ENCODE peak calls at places on chromosomes 3 and 15, in four cellular contexts. H is transverse colon, X is SK-N-SH, M is spleen. P is an unnamed sample.

GRCh38 chr3:187368251-187368733 is at the start of gene RTP4:
- DNase-seq in H (no peak), X (no peak), M (no peak), P (no peak)

GRCh38 chr3:155347901-155348300 is 54.4 kb upstream of the STRIT1 start:
- DNase-seq in X (no peak), M (no peak), H (no peak), P (no peak)

GRCh38 chr3:159783780-159784747 is 204.6 kb upstream of the IL12A start:
- DNase-seq in M (no peak), X (no peak), H (no peak), P (no peak)

GRCh38 chr3:87209115-87209514 is 18.0 kb upstream of the CHMP2B start:
- DNase-seq in X (no peak), M (no peak), H (no peak), P (no peak)

GRCh38 chr15:98725874-98726273 is 77.5 kb downstream of the IGF1R start:
- DNase-seq in H (peak), X (no peak), M (no peak), P (no peak)

GRCh38 chr15:97077930-97078329 is 747.4 kb downstream of the NR2F2 start:
- DNase-seq in X (no peak), H (no peak), M (no peak), P (no peak)

GRCh38 chr15:40055576-40056293 is 16.8 kb upstream of the SRP14 start:
- DNase-seq in H (no peak), M (peak), X (peak), P (no peak)

GRCh38 chr15:43285609-43286037 is 18.9 kb upstream of the TGM5 start:
- DNase-seq in H (peak), M (no peak), X (peak), P (peak)

GRCh38 chr3:80244390-80244789 is 476.6 kb upstream of the ROBO1 start:
- DNase-seq in X (no peak), H (peak), M (no peak), P (no peak)

GRCh38 chr3:67154429-67154828 is 156.3 kb downstream of the KBTBD8 start:
- DNase-seq in M (no peak), H (no peak), X (no peak), P (peak)

GRCh38 chr3:159733194-159733860 is 255.3 kb upstream of the IL12A start:
- DNase-seq in M (no peak), H (no peak), X (no peak), P (no peak)

GRCh38 chr3:78707094-78707493 is 1060.7 kb downstream of the ROBO1 start:
- DNase-seq in X (no peak), M (no peak), H (no peak), P (no peak)

GRCh38 chr3:195554458-195554857 is 11.3 kb upstream of the PPP1R2 start:
- DNase-seq in X (no peak), M (no peak), H (no peak), P (no peak)

GRCh38 chr3:49855662-49856061 is 702 bp downstream of the TRAIP start:
- DNase-seq in M (no peak), X (no peak), H (no peak), P (no peak)

GRCh38 chr3:4061201-4061600 is 242.0 kb upstream of the SETMAR start:
- DNase-seq in H (no peak), M (no peak), X (no peak), P (no peak)

GRCh38 chr3:43062556-43063040 is 43.3 kb downstream of the POMGNT2 start:
- DNase-seq in H (no peak), M (no peak), X (peak), P (peak)

GRCh38 chr3:156620901-156621300 is 53.5 kb upstream of the TIPARP start:
- DNase-seq in H (no peak), X (no peak), M (no peak), P (no peak)

GRCh38 chr3:192130534-192131132 is 596.7 kb downstream of the FGF12 start:
- DNase-seq in H (peak), M (no peak), X (peak), P (peak)

GRCh38 chr3:2839886-2840285 is 270.3 kb downstream of the IL5RA start:
- DNase-seq in M (no peak), H (no peak), X (no peak), P (no peak)

GRCh38 chr3:42090973-42091731 is at the start of gene TRAK1:
- DNase-seq in H (no peak), M (peak), X (no peak), P (peak)

GRCh38 chr15:98126326-98127090 is 166.0 kb downstream of the ARRDC4 start:
- DNase-seq in X (no peak), M (no peak), H (no peak), P (no peak)

GRCh38 chr3:148036331-148036881 is 627.2 kb downstream of the ZIC1 start:
- DNase-seq in M (no peak), H (no peak), X (no peak), P (no peak)

GRCh38 chr3:194043516-194043915 is 92.4 kb upstream of the HES1 start:
- DNase-seq in M (no peak), H (no peak), X (no peak), P (no peak)

GRCh38 chr15:79094611-79095021 is 4.0 kb upstream of the RASGRF1 start:
- DNase-seq in M (no peak), X (no peak), H (no peak), P (peak)

GRCh38 chr3:47379488-47379899 is 1.3 kb upstream of the PTPN23 start:
- DNase-seq in M (peak), H (peak), X (no peak), P (no peak)

GRCh38 chr3:12198301-12198700 is 39.6 kb upstream of the TIMP4 start:
- DNase-seq in H (no peak), M (no peak), X (no peak), P (no peak)

GRCh38 chr15:72785452-72786243 is 2.1 kb upstream of the ADPGK start:
- DNase-seq in X (no peak), H (peak), M (no peak), P (no peak)

GRCh38 chr3:13543251-13543650 is 5.7 kb upstream of the FBLN2 start:
- DNase-seq in M (no peak), H (peak), X (no peak), P (no peak)

GRCh38 chr15:31131853-31132375 is 30.4 kb upstream of the TRPM1 start:
- DNase-seq in X (no peak), H (no peak), M (no peak), P (no peak)

GRCh38 chr15:38860682-38861081 is 296.1 kb upstream of the RASGRP1 start:
- DNase-seq in H (no peak), M (no peak), X (no peak), P (no peak)

GRCh38 chr15:64599716-64600115 is 139.3 kb downstream of the ZNF609 start:
- DNase-seq in H (no peak), X (no peak), M (no peak), P (no peak)

GRCh38 chr15:25671132-25671531 is 192.0 kb downstream of the ATP10A start:
- DNase-seq in M (no peak), H (no peak), X (no peak), P (no peak)

GRCh38 chr3:123344175-123344908 is 104.5 kb downstream of the ADCY5 start:
- DNase-seq in M (peak), X (no peak), H (no peak), P (peak)

GRCh38 chr3:148705314-148705713 is 7.6 kb downstream of the AGTR1 start:
- DNase-seq in M (no peak), H (no peak), X (peak), P (no peak)

GRCh38 chr3:74273091-74273490 is 341.4 kb downstream of the CNTN3 start:
- DNase-seq in X (no peak), M (no peak), H (peak), P (no peak)

GRCh38 chr15:93811305-93811704 is 420.1 kb upstream of the MCTP2 start:
- DNase-seq in X (no peak), M (no peak), H (no peak), P (no peak)

GRCh38 chr3:181561130-181561529 is 150.6 kb upstream of the SOX2 start:
- DNase-seq in X (no peak), M (no peak), H (no peak), P (no peak)
- TF ChIP-seq POLR2AphosphoS5 in X (no peak), M (no peak), H (no peak), P (no peak)

DNA sequence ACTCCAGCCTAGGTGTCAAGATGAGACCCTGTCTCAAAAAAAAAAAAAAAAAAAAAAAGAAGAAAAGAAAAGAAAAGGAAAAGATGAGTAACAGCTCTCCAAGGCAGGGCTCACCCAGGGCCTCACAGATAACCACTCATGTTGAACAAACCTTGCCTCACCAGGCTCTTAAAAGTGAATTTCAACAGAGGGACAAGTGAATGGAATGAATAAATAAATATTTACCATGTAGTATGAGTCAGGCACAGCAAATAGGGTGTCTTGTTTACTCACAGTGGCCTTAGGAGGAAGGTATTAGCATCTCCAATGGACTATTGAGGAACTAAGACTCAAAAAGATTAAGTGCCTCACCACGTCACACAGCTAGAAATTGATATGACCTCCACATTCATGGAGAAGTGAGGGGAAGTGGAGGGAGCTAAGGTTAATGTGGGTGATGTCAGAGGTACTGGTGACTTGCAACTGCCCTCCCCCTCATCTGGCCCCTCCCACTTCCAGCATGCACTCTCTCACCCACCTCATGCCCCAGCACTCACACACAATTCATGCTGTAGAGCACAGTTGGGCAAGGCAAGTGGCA is 255.5 kb downstream of the UACA start:
- DNase-seq in M (peak), X (no peak), H (no peak), P (no peak)
- TF ChIP-seq POLR2AphosphoS5 in M (peak), X (no peak), H (no peak), P (no peak)

GRCh38 chr3:128195369-128195768 is 42.1 kb downstream of the EEFSEC start:
- DNase-seq in H (no peak), X (peak), M (no peak), P (no peak)

GRCh38 chr3:128195802-128196201 is 42.5 kb downstream of the EEFSEC start:
- DNase-seq in H (no peak), M (no peak), X (no peak), P (no peak)

GRCh38 chr3:128197855-128198254 is 44.6 kb downstream of the EEFSEC start:
- DNase-seq in X (no peak), M (no peak), H (no peak), P (no peak)

GRCh38 chr3:128198313-128198712 is 45.0 kb downstream of the EEFSEC start:
- DNase-seq in H (no peak), X (no peak), M (no peak), P (no peak)

GRCh38 chr3:128196645-128197044 is 43.4 kb downstream of the EEFSEC start:
- DNase-seq in H (no peak), M (no peak), X (no peak), P (peak)
- TF ChIP-seq POLR2AphosphoS5 in H (no peak), M (no peak), X (no peak), P (no peak)

GRCh38 chr15:41633609-41634008 is 26.6 kb upstream of the MGA start:
- DNase-seq in H (no peak), M (no peak), X (no peak), P (no peak)

GRCh38 chr15:41631880-41632279 is 28.3 kb upstream of the MGA start:
- DNase-seq in X (no peak), M (no peak), H (no peak), P (no peak)

GRCh38 chr15:41629883-41630282 is 30.3 kb upstream of the MGA start:
- DNase-seq in M (no peak), X (no peak), H (no peak), P (peak)

GRCh38 chr15:41629436-41629835 is 30.8 kb upstream of the MGA start:
- DNase-seq in H (no peak), M (no peak), X (no peak), P (no peak)

GRCh38 chr15:41630616-41631218 is 29.5 kb upstream of the MGA start:
- DNase-seq in X (no peak), M (no peak), H (no peak), P (no peak)
- TF ChIP-seq POLR2AphosphoS5 in X (no peak), M (no peak), H (no peak), P (no peak)

GRCh38 chr15:71114887-71115566 is at the start of gene THSD4:
- DNase-seq in M (peak), X (peak), H (peak), P (peak)
- TF ChIP-seq POLR2AphosphoS5 in M (no peak), X (no peak), H (no peak), P (peak)

P was measured in GM23338.